ENCODE peak calls at places on chromosomes 4 and X, in four cellular contexts. G is NCI-H1930, F is mucosa of gallbladder, Z is mesendoderm. S is an unnamed sample.

GRCh38 chr4:2862528-2862927 is 18.9 kb downstream of the ADD1 start:
- DNase-seq in Z (peak; percentile 86), G (no peak), F (no peak), S (peak; percentile 57)

GRCh38 chr4:128006592-128006991 is 41.4 kb downstream of the ABHD18 start:
- DNase-seq in Z (no peak), G (no peak), F (no peak), S (no peak)

GRCh38 chr4:73731968-73732610 is 8.3 kb upstream of the CXCL8 start:
- DNase-seq in F (no peak), Z (no peak), G (no peak), S (no peak)

GRCh38 chr4:172826346-172826745 is 342.3 kb upstream of the GALNT7 start:
- DNase-seq in F (no peak), G (no peak), Z (no peak), S (no peak)

GRCh38 chr4:16123356-16124084 is 39.7 kb upstream of the PROM1 start:
- DNase-seq in G (peak; percentile 95), F (no peak), Z (no peak), S (no peak)

GRCh38 chr4:25538430-25538829 is 117.2 kb upstream of the SLC34A2 start:
- DNase-seq in F (no peak), G (no peak), Z (no peak), S (no peak)

GRCh38 chr4:87527446-87528240 is 1.5 kb downstream of the SPARCL1 start:
- DNase-seq in Z (no peak), G (no peak), F (peak; percentile 52), S (no peak)

GRCh38 chr4:165966833-165967232 is 93.8 kb downstream of the TLL1 start:
- DNase-seq in F (no peak), Z (peak; percentile 42), G (no peak), S (peak; percentile 3)

GRCh38 chrX:44903107-44903506 is 30.1 kb downstream of the KDM6A start:
- DNase-seq in F (no peak), G (no peak), Z (peak; percentile 7), S (no peak)

GRCh38 chr4:154944996-154945395 is 163.9 kb downstream of the RBM46 start:
- DNase-seq in Z (no peak), F (no peak), G (no peak), S (no peak)

GRCh38 chr4:41257257-41257900 is 651 bp downstream of the UCHL1 start:
- DNase-seq in Z (peak; percentile 66), G (peak; percentile 53), F (no peak), S (peak; percentile 43)

GRCh38 chr4:3414421-3415279 is 27.1 kb upstream of the HGFAC start:
- DNase-seq in F (no peak), Z (no peak), G (no peak), S (no peak)

GRCh38 chr4:15066140-15066539 is 63.9 kb downstream of the CPEB2 start:
- DNase-seq in Z (no peak), F (no peak), G (no peak), S (no peak)

GRCh38 chrX:21479695-21480280 is 105.6 kb downstream of the CNKSR2 start:
- DNase-seq in Z (peak; percentile 57), G (peak; percentile 24), F (no peak), S (peak; percentile 48)

GRCh38 chrX:39855748-39856129 is 242.0 kb downstream of the BCOR start:
- DNase-seq in G (no peak), Z (peak; percentile 65), F (peak; percentile 20), S (peak; percentile 54)

GRCh38 chrX:1462596-1463251 is 10.0 kb upstream of the ASMTL start:
- DNase-seq in G (no peak), Z (no peak), F (no peak), S (no peak)

GRCh38 chr4:172141025-172141424 is 327.8 kb downstream of the GALNTL6 start:
- DNase-seq in Z (no peak), F (no peak), G (no peak), S (no peak)

GRCh38 chr4:112515278-112516075 is 503 bp downstream of the NEUROG2 start:
- DNase-seq in G (peak; percentile 40), Z (peak; percentile 60), F (no peak), S (peak; percentile 57)

GRCh38 chr4:183347586-183347985 is 25.4 kb upstream of the CLDN24 start:
- DNase-seq in G (no peak), F (no peak), Z (no peak), S (no peak)

GRCh38 chr4:30753316-30753715 is 33.1 kb downstream of the PCDH7 start:
- DNase-seq in Z (no peak), F (no peak), G (no peak), S (no peak)

GRCh38 chr4:189202182-189202868 is 738.3 kb upstream of the FRG1 start:
- DNase-seq in Z (peak; percentile 51), G (peak; percentile 66), F (peak; percentile 49), S (peak; percentile 49)

GRCh38 chr4:36006226-36006625 is 238.1 kb downstream of the ARAP2 start:
- DNase-seq in Z (no peak), G (no peak), F (no peak), S (no peak)

GRCh38 chr4:183318656-183319055 is 1.4 kb downstream of the CLDN22 start:
- DNase-seq in F (no peak), Z (no peak), G (no peak), S (no peak)